ENCODE peak calls at places on chromosomes 2 and 18, in four cellular contexts. L is iPS DF 19.7, Z is kidney tubule cell, F is fibroblast of the aortic adventitia. T is an unnamed sample.

GRCh38 chr18:35245719-35246317 is 5.0 kb downstream of the ZNF397 start:
- DNase-seq in L (no peak), Z (no peak), F (no peak), T (no peak)

GRCh38 chr2:15939854-15940660 is at the start of gene MYCN:
- DNase-seq in L (peak), Z (peak), F (peak), T (peak)

GRCh38 chr18:9643549-9643948 is 29.2 kb upstream of the PPP4R1 start:
- DNase-seq in L (peak), Z (peak), F (peak), T (peak)

GRCh38 chr18:33577688-33578370 is at the start of gene ASXL3:
- DNase-seq in L (no peak), Z (peak), F (peak), T (no peak)

GRCh38 chr18:61901334-61901986 is 8.7 kb upstream of the RNF152 start:
- DNase-seq in L (no peak), Z (peak), F (peak), T (no peak)

GRCh38 chr2:235676536-235676799 is 182.6 kb downstream of the AGAP1 start:
- DNase-seq in L (no peak), Z (no peak), F (no peak), T (no peak)

GRCh38 chr2:225074366-225074765 is 32.1 kb upstream of the DOCK10 start:
- DNase-seq in L (no peak), Z (no peak), F (peak), T (no peak)

GRCh38 chr18:45802814-45803492 is 22.5 kb upstream of the SIGLEC15 start:
- DNase-seq in L (no peak), Z (peak), F (peak), T (no peak)

GRCh38 chr2:153354406-153354805 is 124.2 kb downstream of the RPRM start:
- DNase-seq in L (no peak), Z (peak), F (no peak), T (no peak)

GRCh38 chr18:12408247-12408869 is 629 bp downstream of the PRELID3A start:
- DNase-seq in L (no peak), Z (peak), F (peak), T (no peak)

GRCh38 chr18:10050956-10051355 is 137.1 kb downstream of the VAPA start:
- DNase-seq in L (no peak), Z (no peak), F (peak), T (no peak)

GRCh38 chr2:31414601-31415241 is at the start of gene XDH:
- DNase-seq in L (no peak), Z (peak), F (no peak), T (no peak)

GRCh38 chr2:222993920-222994650 is 57.9 kb upstream of the KCNE4 start:
- DNase-seq in L (no peak), Z (peak), F (peak), T (no peak)

GRCh38 chr18:54679318-54680149 is 88.5 kb downstream of the DYNAP start:
- DNase-seq in L (peak), Z (peak), F (peak), T (peak)

GRCh38 chr2:240981273-240981672 is 17.1 kb upstream of the SNED1 start:
- DNase-seq in L (no peak), Z (no peak), F (peak), T (no peak)

GRCh38 chr2:8049111-8049720 is 632.6 kb upstream of the ID2 start:
- DNase-seq in L (no peak), Z (no peak), F (peak), T (no peak)

GRCh38 chr2:109402180-109402579 is 211.6 kb downstream of the SEPTIN10 start:
- DNase-seq in L (no peak), Z (peak), F (no peak), T (no peak)

T was measured in NT2/D1.